ENCODE peak calls at places on chromosomes 12 and 14, in six cellular contexts. One of them, this sample, is unnamed.

GRCh38 chr14:71610797-71611196 is 321.4 kb upstream of the RGS6 start:
- DNase-seq in fibroblast of mammary gland: peak
- DNase-seq in nephron progenitor cell: no peak
- DNase-seq in M059J: no peak
- DNase-seq in activated naive CD8-positive, alpha-beta T cell treated with anti-CD3 and anti-CD28 coated beads, Interleukin-2, amount 50 U/mL, for 24 hours: no peak
- DNase-seq in IMR-90: no peak
- DNase-seq in this sample: no peak

GRCh38 chr14:103329421-103330347 is 4.4 kb upstream of the EIF5 start:
- DNase-seq in fibroblast of mammary gland: peak
- DNase-seq in nephron progenitor cell: no peak
- DNase-seq in M059J: peak
- DNase-seq in activated naive CD8-positive, alpha-beta T cell treated with anti-CD3 and anti-CD28 coated beads, Interleukin-2, amount 50 U/mL, for 24 hours: no peak
- DNase-seq in IMR-90: peak
- DNase-seq in this sample: peak

GRCh38 chr14:98131406-98131805 is 1140.6 kb downstream of the BCL11B start:
- DNase-seq in fibroblast of mammary gland: no peak
- DNase-seq in nephron progenitor cell: no peak
- DNase-seq in M059J: no peak
- DNase-seq in activated naive CD8-positive, alpha-beta T cell treated with anti-CD3 and anti-CD28 coated beads, Interleukin-2, amount 50 U/mL, for 24 hours: no peak
- DNase-seq in IMR-90: no peak
- DNase-seq in this sample: no peak

GRCh38 chr14:98950356-98950895 is 321.6 kb downstream of the BCL11B start:
- DNase-seq in fibroblast of mammary gland: no peak
- DNase-seq in nephron progenitor cell: no peak
- DNase-seq in M059J: no peak
- DNase-seq in activated naive CD8-positive, alpha-beta T cell treated with anti-CD3 and anti-CD28 coated beads, Interleukin-2, amount 50 U/mL, for 24 hours: no peak
- DNase-seq in IMR-90: no peak
- DNase-seq in this sample: no peak

GRCh38 chr14:49497725-49498348 is 88.3 kb downstream of the RPS29 start:
- DNase-seq in fibroblast of mammary gland: peak
- DNase-seq in nephron progenitor cell: peak
- DNase-seq in M059J: peak
- DNase-seq in activated naive CD8-positive, alpha-beta T cell treated with anti-CD3 and anti-CD28 coated beads, Interleukin-2, amount 50 U/mL, for 24 hours: no peak
- DNase-seq in IMR-90: peak
- DNase-seq in this sample: peak

GRCh38 chr12:93855265-93855664 is 178.1 kb downstream of the CRADD start:
- DNase-seq in fibroblast of mammary gland: no peak
- DNase-seq in nephron progenitor cell: no peak
- DNase-seq in M059J: no peak
- DNase-seq in activated naive CD8-positive, alpha-beta T cell treated with anti-CD3 and anti-CD28 coated beads, Interleukin-2, amount 50 U/mL, for 24 hours: no peak
- DNase-seq in IMR-90: no peak
- DNase-seq in this sample: no peak

GRCh38 chr14:64119535-64119934 is 174.6 kb downstream of the ESR2 start:
- DNase-seq in fibroblast of mammary gland: no peak
- DNase-seq in nephron progenitor cell: no peak
- DNase-seq in M059J: no peak
- DNase-seq in activated naive CD8-positive, alpha-beta T cell treated with anti-CD3 and anti-CD28 coated beads, Interleukin-2, amount 50 U/mL, for 24 hours: no peak
- DNase-seq in IMR-90: no peak
- DNase-seq in this sample: no peak

GRCh38 chr12:49922349-49923034 is 18.8 kb upstream of the FAIM2 start:
- DNase-seq in fibroblast of mammary gland: no peak
- DNase-seq in nephron progenitor cell: no peak
- DNase-seq in M059J: no peak
- DNase-seq in activated naive CD8-positive, alpha-beta T cell treated with anti-CD3 and anti-CD28 coated beads, Interleukin-2, amount 50 U/mL, for 24 hours: no peak
- DNase-seq in IMR-90: no peak
- DNase-seq in this sample: no peak

GRCh38 chr14:96053600-96054381 is 14.6 kb downstream of the C14orf132 start:
- DNase-seq in fibroblast of mammary gland: peak
- DNase-seq in nephron progenitor cell: no peak
- DNase-seq in M059J: peak
- DNase-seq in activated naive CD8-positive, alpha-beta T cell treated with anti-CD3 and anti-CD28 coated beads, Interleukin-2, amount 50 U/mL, for 24 hours: no peak
- DNase-seq in IMR-90: peak
- DNase-seq in this sample: peak

GRCh38 chr14:81166126-81166525 is 54.6 kb downstream of the GTF2A1 start:
- DNase-seq in fibroblast of mammary gland: no peak
- DNase-seq in nephron progenitor cell: no peak
- DNase-seq in M059J: no peak
- DNase-seq in activated naive CD8-positive, alpha-beta T cell treated with anti-CD3 and anti-CD28 coated beads, Interleukin-2, amount 50 U/mL, for 24 hours: no peak
- DNase-seq in IMR-90: no peak
- DNase-seq in this sample: no peak

GRCh38 chr12:75457191-75457590 is 23.4 kb upstream of the GLIPR1 start:
- DNase-seq in fibroblast of mammary gland: no peak
- DNase-seq in nephron progenitor cell: no peak
- DNase-seq in M059J: no peak
- DNase-seq in activated naive CD8-positive, alpha-beta T cell treated with anti-CD3 and anti-CD28 coated beads, Interleukin-2, amount 50 U/mL, for 24 hours: no peak
- DNase-seq in IMR-90: no peak
- DNase-seq in this sample: no peak

GRCh38 chr12:7628401-7628961 is 37.2 kb downstream of the APOBEC1 start:
- DNase-seq in fibroblast of mammary gland: no peak
- DNase-seq in nephron progenitor cell: peak
- DNase-seq in M059J: no peak
- DNase-seq in activated naive CD8-positive, alpha-beta T cell treated with anti-CD3 and anti-CD28 coated beads, Interleukin-2, amount 50 U/mL, for 24 hours: no peak
- DNase-seq in IMR-90: no peak
- DNase-seq in this sample: no peak

GRCh38 chr14:52067873-52068740 is 752 bp downstream of the NID2 start:
- DNase-seq in fibroblast of mammary gland: peak
- DNase-seq in nephron progenitor cell: peak
- DNase-seq in M059J: peak
- DNase-seq in activated naive CD8-positive, alpha-beta T cell treated with anti-CD3 and anti-CD28 coated beads, Interleukin-2, amount 50 U/mL, for 24 hours: peak
- DNase-seq in IMR-90: peak
- DNase-seq in this sample: peak

GRCh38 chr14:21987937-21988336 is 314.3 kb upstream of the OR4E1 start:
- DNase-seq in fibroblast of mammary gland: peak
- DNase-seq in nephron progenitor cell: peak
- DNase-seq in M059J: peak
- DNase-seq in activated naive CD8-positive, alpha-beta T cell treated with anti-CD3 and anti-CD28 coated beads, Interleukin-2, amount 50 U/mL, for 24 hours: no peak
- DNase-seq in IMR-90: peak
- DNase-seq in this sample: peak

GRCh38 chr14:22164616-22165015 is 424.4 kb downstream of the DAD1 start:
- DNase-seq in fibroblast of mammary gland: no peak
- DNase-seq in nephron progenitor cell: no peak
- DNase-seq in M059J: no peak
- DNase-seq in activated naive CD8-positive, alpha-beta T cell treated with anti-CD3 and anti-CD28 coated beads, Interleukin-2, amount 50 U/mL, for 24 hours: no peak
- DNase-seq in IMR-90: no peak
- DNase-seq in this sample: no peak

GRCh38 chr14:89544636-89545301 is 127.7 kb upstream of the FOXN3 start:
- DNase-seq in fibroblast of mammary gland: peak
- DNase-seq in nephron progenitor cell: no peak
- DNase-seq in M059J: peak
- DNase-seq in activated naive CD8-positive, alpha-beta T cell treated with anti-CD3 and anti-CD28 coated beads, Interleukin-2, amount 50 U/mL, for 24 hours: no peak
- DNase-seq in IMR-90: peak
- DNase-seq in this sample: peak

GRCh38 chr14:44372807-44373497 is 134.1 kb downstream of the FSCB start:
- DNase-seq in fibroblast of mammary gland: no peak
- DNase-seq in nephron progenitor cell: no peak
- DNase-seq in M059J: no peak
- DNase-seq in activated naive CD8-positive, alpha-beta T cell treated with anti-CD3 and anti-CD28 coated beads, Interleukin-2, amount 50 U/mL, for 24 hours: no peak
- DNase-seq in IMR-90: no peak
- DNase-seq in this sample: no peak

GRCh38 chr14:84421611-84422010 is 1108.3 kb upstream of the FLRT2 start:
- DNase-seq in fibroblast of mammary gland: no peak
- DNase-seq in nephron progenitor cell: no peak
- DNase-seq in M059J: no peak
- DNase-seq in activated naive CD8-positive, alpha-beta T cell treated with anti-CD3 and anti-CD28 coated beads, Interleukin-2, amount 50 U/mL, for 24 hours: no peak
- DNase-seq in IMR-90: no peak
- DNase-seq in this sample: peak

GRCh38 chr14:64910847-64911495 is 3.3 kb upstream of the CHURC1 start:
- DNase-seq in fibroblast of mammary gland: peak
- DNase-seq in nephron progenitor cell: no peak
- DNase-seq in M059J: peak
- DNase-seq in activated naive CD8-positive, alpha-beta T cell treated with anti-CD3 and anti-CD28 coated beads, Interleukin-2, amount 50 U/mL, for 24 hours: no peak
- DNase-seq in IMR-90: peak
- DNase-seq in this sample: peak

GRCh38 chr14:34355584-34356266 is 106.3 kb downstream of the SPTSSA start:
- DNase-seq in fibroblast of mammary gland: peak
- DNase-seq in nephron progenitor cell: no peak
- DNase-seq in M059J: peak
- DNase-seq in activated naive CD8-positive, alpha-beta T cell treated with anti-CD3 and anti-CD28 coated beads, Interleukin-2, amount 50 U/mL, for 24 hours: no peak
- DNase-seq in IMR-90: peak
- DNase-seq in this sample: peak

GRCh38 chr14:75559451-75560187 is 18.8 kb upstream of the FLVCR2 start:
- DNase-seq in fibroblast of mammary gland: peak
- DNase-seq in nephron progenitor cell: no peak
- DNase-seq in M059J: peak
- DNase-seq in activated naive CD8-positive, alpha-beta T cell treated with anti-CD3 and anti-CD28 coated beads, Interleukin-2, amount 50 U/mL, for 24 hours: peak
- DNase-seq in IMR-90: peak
- DNase-seq in this sample: peak

GRCh38 chr12:51076235-51076930 is 7.0 kb downstream of the CSRNP2 start:
- DNase-seq in fibroblast of mammary gland: no peak
- DNase-seq in nephron progenitor cell: no peak
- DNase-seq in M059J: no peak
- DNase-seq in activated naive CD8-positive, alpha-beta T cell treated with anti-CD3 and anti-CD28 coated beads, Interleukin-2, amount 50 U/mL, for 24 hours: peak
- DNase-seq in IMR-90: no peak
- DNase-seq in this sample: no peak

GRCh38 chr14:100546051-100546443 is 41.2 kb downstream of the BEGAIN start:
- DNase-seq in fibroblast of mammary gland: no peak
- DNase-seq in nephron progenitor cell: no peak
- DNase-seq in M059J: no peak
- DNase-seq in activated naive CD8-positive, alpha-beta T cell treated with anti-CD3 and anti-CD28 coated beads, Interleukin-2, amount 50 U/mL, for 24 hours: no peak
- DNase-seq in IMR-90: no peak
- DNase-seq in this sample: peak

GRCh38 chr12:76948895-76949294 is 70.1 kb upstream of the CSRP2 start:
- DNase-seq in fibroblast of mammary gland: no peak
- DNase-seq in nephron progenitor cell: no peak
- DNase-seq in M059J: no peak
- DNase-seq in activated naive CD8-positive, alpha-beta T cell treated with anti-CD3 and anti-CD28 coated beads, Interleukin-2, amount 50 U/mL, for 24 hours: no peak
- DNase-seq in IMR-90: no peak
- DNase-seq in this sample: no peak

GRCh38 chr12:126706300-126706699 is 1560.7 kb upstream of the TMEM132C start:
- DNase-seq in fibroblast of mammary gland: no peak
- DNase-seq in nephron progenitor cell: no peak
- DNase-seq in M059J: no peak
- DNase-seq in activated naive CD8-positive, alpha-beta T cell treated with anti-CD3 and anti-CD28 coated beads, Interleukin-2, amount 50 U/mL, for 24 hours: no peak
- DNase-seq in IMR-90: no peak
- DNase-seq in this sample: no peak

GRCh38 chr12:26278666-26279065 is 83.3 kb downstream of the SSPN start:
- DNase-seq in fibroblast of mammary gland: no peak
- DNase-seq in nephron progenitor cell: no peak
- DNase-seq in M059J: no peak
- DNase-seq in activated naive CD8-positive, alpha-beta T cell treated with anti-CD3 and anti-CD28 coated beads, Interleukin-2, amount 50 U/mL, for 24 hours: no peak
- DNase-seq in IMR-90: no peak
- DNase-seq in this sample: no peak

GRCh38 chr12:114904254-114905003 is 220.5 kb upstream of the TBX3 start:
- DNase-seq in fibroblast of mammary gland: peak
- DNase-seq in nephron progenitor cell: no peak
- DNase-seq in M059J: peak
- DNase-seq in activated naive CD8-positive, alpha-beta T cell treated with anti-CD3 and anti-CD28 coated beads, Interleukin-2, amount 50 U/mL, for 24 hours: no peak
- DNase-seq in IMR-90: peak
- DNase-seq in this sample: peak

GRCh38 chr14:34365309-34365915 is 96.6 kb downstream of the SPTSSA start:
- DNase-seq in fibroblast of mammary gland: peak
- DNase-seq in nephron progenitor cell: no peak
- DNase-seq in M059J: no peak
- DNase-seq in activated naive CD8-positive, alpha-beta T cell treated with anti-CD3 and anti-CD28 coated beads, Interleukin-2, amount 50 U/mL, for 24 hours: no peak
- DNase-seq in IMR-90: peak
- DNase-seq in this sample: peak

GRCh38 chr12:42462486-42462885 is 127.1 kb downstream of the PRICKLE1 start:
- DNase-seq in fibroblast of mammary gland: no peak
- DNase-seq in nephron progenitor cell: no peak
- DNase-seq in M059J: no peak
- DNase-seq in activated naive CD8-positive, alpha-beta T cell treated with anti-CD3 and anti-CD28 coated beads, Interleukin-2, amount 50 U/mL, for 24 hours: no peak
- DNase-seq in IMR-90: no peak
- DNase-seq in this sample: no peak

This sample was measured in cardiac fibroblast.